ENCODE peak calls at places on chromosomes 11 and 22, in seven cellular contexts. One of them, this sample, is unnamed.

GRCh38 chr11:29271616-29272015 is 745.2 kb downstream of the KCNA4 start:
- DNase-seq in sciatic nerve: no peak
- DNase-seq in activated CD4-positive, alpha-beta T cell treated with anti-CD3 and anti-CD28 coated beads, Interleukin-2, amount 50 U/mL, for 1 hour: no peak
- DNase-seq in substantia nigra: no peak
- DNase-seq in B cell: no peak
- DNase-seq in heart left ventricle: no peak
- DNase-seq in activated CD4-positive, CD25-positive, alpha-beta regulatory T cell treated with anti-CD3 and anti-CD28 coated beads, Interleukin-2, amount 50 U/mL, for 16 hours: no peak
- DNase-seq in this sample: no peak

GRCh38 chr11:64056213-64056785 is 20.6 kb downstream of the FLRT1 start:
- DNase-seq in activated CD4-positive, alpha-beta T cell treated with anti-CD3 and anti-CD28 coated beads, Interleukin-2, amount 50 U/mL, for 1 hour: no peak
- DNase-seq in activated CD4-positive, CD25-positive, alpha-beta regulatory T cell treated with anti-CD3 and anti-CD28 coated beads, Interleukin-2, amount 50 U/mL, for 16 hours: no peak
- DNase-seq in sciatic nerve: no peak
- DNase-seq in substantia nigra: peak
- DNase-seq in heart left ventricle: no peak
- DNase-seq in B cell: no peak
- DNase-seq in this sample: no peak

GRCh38 chr11:64760759-64761417 is 1.1 kb upstream of the PYGM start:
- DNase-seq in sciatic nerve: peak
- DNase-seq in activated CD4-positive, CD25-positive, alpha-beta regulatory T cell treated with anti-CD3 and anti-CD28 coated beads, Interleukin-2, amount 50 U/mL, for 16 hours: no peak
- DNase-seq in activated CD4-positive, alpha-beta T cell treated with anti-CD3 and anti-CD28 coated beads, Interleukin-2, amount 50 U/mL, for 1 hour: no peak
- DNase-seq in heart left ventricle: no peak
- DNase-seq in B cell: no peak
- DNase-seq in substantia nigra: no peak
- DNase-seq in this sample: no peak

GRCh38 chr11:5123802-5124521 is 14.2 kb downstream of the OR52A5 start:
- DNase-seq in substantia nigra: no peak
- DNase-seq in activated CD4-positive, CD25-positive, alpha-beta regulatory T cell treated with anti-CD3 and anti-CD28 coated beads, Interleukin-2, amount 50 U/mL, for 16 hours: peak
- DNase-seq in sciatic nerve: peak
- DNase-seq in activated CD4-positive, alpha-beta T cell treated with anti-CD3 and anti-CD28 coated beads, Interleukin-2, amount 50 U/mL, for 1 hour: peak
- DNase-seq in heart left ventricle: peak
- DNase-seq in B cell: peak
- DNase-seq in this sample: peak

GRCh38 chr11:40227730-40228129 is 1231.7 kb downstream of the LRRC4C start:
- DNase-seq in activated CD4-positive, alpha-beta T cell treated with anti-CD3 and anti-CD28 coated beads, Interleukin-2, amount 50 U/mL, for 1 hour: no peak
- DNase-seq in sciatic nerve: no peak
- DNase-seq in substantia nigra: no peak
- DNase-seq in activated CD4-positive, CD25-positive, alpha-beta regulatory T cell treated with anti-CD3 and anti-CD28 coated beads, Interleukin-2, amount 50 U/mL, for 16 hours: no peak
- DNase-seq in heart left ventricle: no peak
- DNase-seq in B cell: no peak
- DNase-seq in this sample: no peak

GRCh38 chr11:87366346-87366745 is 328.6 kb downstream of the TMEM135 start:
- DNase-seq in activated CD4-positive, CD25-positive, alpha-beta regulatory T cell treated with anti-CD3 and anti-CD28 coated beads, Interleukin-2, amount 50 U/mL, for 16 hours: no peak
- DNase-seq in heart left ventricle: no peak
- DNase-seq in B cell: no peak
- DNase-seq in substantia nigra: no peak
- DNase-seq in activated CD4-positive, alpha-beta T cell treated with anti-CD3 and anti-CD28 coated beads, Interleukin-2, amount 50 U/mL, for 1 hour: no peak
- DNase-seq in sciatic nerve: no peak
- DNase-seq in this sample: no peak

GRCh38 chr11:118198370-118198769 is 21.9 kb upstream of the SCN2B start:
- DNase-seq in activated CD4-positive, CD25-positive, alpha-beta regulatory T cell treated with anti-CD3 and anti-CD28 coated beads, Interleukin-2, amount 50 U/mL, for 16 hours: peak
- DNase-seq in substantia nigra: peak
- DNase-seq in heart left ventricle: peak
- DNase-seq in B cell: peak
- DNase-seq in activated CD4-positive, alpha-beta T cell treated with anti-CD3 and anti-CD28 coated beads, Interleukin-2, amount 50 U/mL, for 1 hour: peak
- DNase-seq in sciatic nerve: peak
- DNase-seq in this sample: peak

GRCh38 chr22:42990131-42990838 is 24.7 kb downstream of the PACSIN2 start:
- DNase-seq in activated CD4-positive, alpha-beta T cell treated with anti-CD3 and anti-CD28 coated beads, Interleukin-2, amount 50 U/mL, for 1 hour: no peak
- DNase-seq in sciatic nerve: peak
- DNase-seq in substantia nigra: no peak
- DNase-seq in activated CD4-positive, CD25-positive, alpha-beta regulatory T cell treated with anti-CD3 and anti-CD28 coated beads, Interleukin-2, amount 50 U/mL, for 16 hours: no peak
- DNase-seq in B cell: no peak
- DNase-seq in heart left ventricle: no peak
- DNase-seq in this sample: no peak

GRCh38 chr11:64777449-64778222 is 706 bp downstream of the SF1 start:
- DNase-seq in heart left ventricle: peak
- DNase-seq in B cell: peak
- DNase-seq in activated CD4-positive, CD25-positive, alpha-beta regulatory T cell treated with anti-CD3 and anti-CD28 coated beads, Interleukin-2, amount 50 U/mL, for 16 hours: peak
- DNase-seq in sciatic nerve: peak
- DNase-seq in activated CD4-positive, alpha-beta T cell treated with anti-CD3 and anti-CD28 coated beads, Interleukin-2, amount 50 U/mL, for 1 hour: peak
- DNase-seq in substantia nigra: peak
- DNase-seq in this sample: peak

GRCh38 chr11:9753031-9753430 is 89.2 kb downstream of the SWAP70 start:
- DNase-seq in B cell: no peak
- DNase-seq in sciatic nerve: no peak
- DNase-seq in heart left ventricle: no peak
- DNase-seq in substantia nigra: no peak
- DNase-seq in activated CD4-positive, alpha-beta T cell treated with anti-CD3 and anti-CD28 coated beads, Interleukin-2, amount 50 U/mL, for 1 hour: no peak
- DNase-seq in activated CD4-positive, CD25-positive, alpha-beta regulatory T cell treated with anti-CD3 and anti-CD28 coated beads, Interleukin-2, amount 50 U/mL, for 16 hours: no peak
- DNase-seq in this sample: no peak

GRCh38 chr22:41146573-41146972 is 54.2 kb downstream of the EP300 start:
- DNase-seq in sciatic nerve: no peak
- DNase-seq in activated CD4-positive, CD25-positive, alpha-beta regulatory T cell treated with anti-CD3 and anti-CD28 coated beads, Interleukin-2, amount 50 U/mL, for 16 hours: no peak
- DNase-seq in B cell: no peak
- DNase-seq in substantia nigra: no peak
- DNase-seq in activated CD4-positive, alpha-beta T cell treated with anti-CD3 and anti-CD28 coated beads, Interleukin-2, amount 50 U/mL, for 1 hour: no peak
- DNase-seq in heart left ventricle: no peak
- DNase-seq in this sample: no peak

GRCh38 chr11:2668876-2669275 is 30.9 kb downstream of the KCNQ1OT1 start:
- DNase-seq in sciatic nerve: no peak
- DNase-seq in activated CD4-positive, alpha-beta T cell treated with anti-CD3 and anti-CD28 coated beads, Interleukin-2, amount 50 U/mL, for 1 hour: no peak
- DNase-seq in heart left ventricle: no peak
- DNase-seq in B cell: no peak
- DNase-seq in activated CD4-positive, CD25-positive, alpha-beta regulatory T cell treated with anti-CD3 and anti-CD28 coated beads, Interleukin-2, amount 50 U/mL, for 16 hours: no peak
- DNase-seq in substantia nigra: no peak
- DNase-seq in this sample: no peak

GRCh38 chr11:80136991-80137390 is 696.2 kb upstream of the TENM4 start:
- DNase-seq in B cell: no peak
- DNase-seq in activated CD4-positive, alpha-beta T cell treated with anti-CD3 and anti-CD28 coated beads, Interleukin-2, amount 50 U/mL, for 1 hour: no peak
- DNase-seq in activated CD4-positive, CD25-positive, alpha-beta regulatory T cell treated with anti-CD3 and anti-CD28 coated beads, Interleukin-2, amount 50 U/mL, for 16 hours: no peak
- DNase-seq in substantia nigra: no peak
- DNase-seq in heart left ventricle: no peak
- DNase-seq in sciatic nerve: no peak
- DNase-seq in this sample: no peak

GRCh38 chr11:83725718-83726117 is 439.6 kb upstream of the CCDC90B start:
- DNase-seq in heart left ventricle: no peak
- DNase-seq in substantia nigra: no peak
- DNase-seq in sciatic nerve: no peak
- DNase-seq in B cell: no peak
- DNase-seq in activated CD4-positive, CD25-positive, alpha-beta regulatory T cell treated with anti-CD3 and anti-CD28 coated beads, Interleukin-2, amount 50 U/mL, for 16 hours: no peak
- DNase-seq in activated CD4-positive, alpha-beta T cell treated with anti-CD3 and anti-CD28 coated beads, Interleukin-2, amount 50 U/mL, for 1 hour: no peak
- DNase-seq in this sample: no peak

GRCh38 chr11:28835790-28836189 is 727.6 kb downstream of the METTL15 start:
- DNase-seq in substantia nigra: no peak
- DNase-seq in heart left ventricle: no peak
- DNase-seq in activated CD4-positive, alpha-beta T cell treated with anti-CD3 and anti-CD28 coated beads, Interleukin-2, amount 50 U/mL, for 1 hour: no peak
- DNase-seq in B cell: no peak
- DNase-seq in sciatic nerve: no peak
- DNase-seq in activated CD4-positive, CD25-positive, alpha-beta regulatory T cell treated with anti-CD3 and anti-CD28 coated beads, Interleukin-2, amount 50 U/mL, for 16 hours: no peak
- DNase-seq in this sample: no peak

GRCh38 chr11:84825140-84825539 is 802.0 kb downstream of the DLG2 start:
- DNase-seq in sciatic nerve: no peak
- DNase-seq in activated CD4-positive, CD25-positive, alpha-beta regulatory T cell treated with anti-CD3 and anti-CD28 coated beads, Interleukin-2, amount 50 U/mL, for 16 hours: no peak
- DNase-seq in activated CD4-positive, alpha-beta T cell treated with anti-CD3 and anti-CD28 coated beads, Interleukin-2, amount 50 U/mL, for 1 hour: no peak
- DNase-seq in substantia nigra: no peak
- DNase-seq in heart left ventricle: no peak
- DNase-seq in B cell: no peak
- DNase-seq in this sample: no peak

GRCh38 chr11:68191661-68192579 is 21.2 kb downstream of the KMT5B start:
- DNase-seq in sciatic nerve: no peak
- DNase-seq in B cell: no peak
- DNase-seq in activated CD4-positive, alpha-beta T cell treated with anti-CD3 and anti-CD28 coated beads, Interleukin-2, amount 50 U/mL, for 1 hour: no peak
- DNase-seq in heart left ventricle: no peak
- DNase-seq in substantia nigra: no peak
- DNase-seq in activated CD4-positive, CD25-positive, alpha-beta regulatory T cell treated with anti-CD3 and anti-CD28 coated beads, Interleukin-2, amount 50 U/mL, for 16 hours: no peak
- DNase-seq in this sample: no peak

GRCh38 chr11:82980292-82980691 is 78.8 kb downstream of the DDIAS start:
- DNase-seq in sciatic nerve: no peak
- DNase-seq in substantia nigra: no peak
- DNase-seq in B cell: no peak
- DNase-seq in activated CD4-positive, CD25-positive, alpha-beta regulatory T cell treated with anti-CD3 and anti-CD28 coated beads, Interleukin-2, amount 50 U/mL, for 16 hours: no peak
- DNase-seq in activated CD4-positive, alpha-beta T cell treated with anti-CD3 and anti-CD28 coated beads, Interleukin-2, amount 50 U/mL, for 1 hour: no peak
- DNase-seq in heart left ventricle: no peak
- DNase-seq in this sample: no peak

GRCh38 chr11:119854521-119854920 is 125.5 kb upstream of the NECTIN1 start:
- DNase-seq in heart left ventricle: no peak
- DNase-seq in sciatic nerve: no peak
- DNase-seq in activated CD4-positive, CD25-positive, alpha-beta regulatory T cell treated with anti-CD3 and anti-CD28 coated beads, Interleukin-2, amount 50 U/mL, for 16 hours: no peak
- DNase-seq in substantia nigra: no peak
- DNase-seq in activated CD4-positive, alpha-beta T cell treated with anti-CD3 and anti-CD28 coated beads, Interleukin-2, amount 50 U/mL, for 1 hour: no peak
- DNase-seq in B cell: no peak
- DNase-seq in this sample: no peak

GRCh38 chr11:18791175-18792065 is at the start of gene PTPN5:
- DNase-seq in activated CD4-positive, alpha-beta T cell treated with anti-CD3 and anti-CD28 coated beads, Interleukin-2, amount 50 U/mL, for 1 hour: no peak
- DNase-seq in sciatic nerve: no peak
- DNase-seq in activated CD4-positive, CD25-positive, alpha-beta regulatory T cell treated with anti-CD3 and anti-CD28 coated beads, Interleukin-2, amount 50 U/mL, for 16 hours: no peak
- DNase-seq in B cell: no peak
- DNase-seq in substantia nigra: no peak
- DNase-seq in heart left ventricle: no peak
- DNase-seq in this sample: no peak

GRCh38 chr11:46382644-46383403 is 1.4 kb downstream of the MDK start:
- DNase-seq in activated CD4-positive, alpha-beta T cell treated with anti-CD3 and anti-CD28 coated beads, Interleukin-2, amount 50 U/mL, for 1 hour: no peak
- DNase-seq in B cell: no peak
- DNase-seq in substantia nigra: no peak
- DNase-seq in sciatic nerve: no peak
- DNase-seq in heart left ventricle: no peak
- DNase-seq in activated CD4-positive, CD25-positive, alpha-beta regulatory T cell treated with anti-CD3 and anti-CD28 coated beads, Interleukin-2, amount 50 U/mL, for 16 hours: no peak
- DNase-seq in this sample: no peak